ENCODE peak calls at places on chromosomes 11 and 22, in six cellular contexts. C is esophagus squamous epithelium, U is A549, S is heart left ventricle, J is H1, K is stomach. A is an unnamed sample.

GRCh38 chr22:45458532-45458931 is 44.2 kb upstream of the FBLN1 start:
- DNase-seq in C (no peak), U (no peak), S (no peak), J (no peak), K (no peak), A (no peak)

GRCh38 chr11:9772218-9772617 is 108.3 kb downstream of the SWAP70 start:
- DNase-seq in C (no peak), U (no peak), S (no peak), J (no peak), K (no peak), A (no peak)

GRCh38 chr22:46457502-46458488 is 79.6 kb downstream of the CELSR1 start:
- DNase-seq in C (no peak), U (no peak), S (no peak), J (no peak), K (no peak), A (no peak)

GRCh38 chr11:69339041-69339733 is 45.2 kb downstream of the MYEOV start:
- DNase-seq in C (no peak), U (no peak), S (no peak), J (no peak), K (peak; percentile 22), A (no peak)

GRCh38 chr22:30392661-30393321 is 4.0 kb upstream of the SEC14L2 start:
- DNase-seq in C (no peak), U (no peak), S (no peak), J (no peak), K (peak; percentile 32), A (no peak)

GRCh38 chr11:124670732-124671131 is 2.8 kb downstream of the SIAE start:
- DNase-seq in C (no peak), U (no peak), S (no peak), J (no peak), K (no peak), A (no peak)

GRCh38 chr22:43053176-43053575 is 36.0 kb downstream of the TTLL1 start:
- DNase-seq in C (no peak), U (no peak), S (no peak), J (no peak), K (no peak), A (no peak)

GRCh38 chr11:63866211-63866610 is 27.3 kb downstream of the MARK2 start:
- DNase-seq in C (no peak), U (no peak), S (no peak), J (no peak), K (peak; percentile 89), A (peak; percentile 46)

GRCh38 chr11:64093233-64094039 is 57.7 kb downstream of the FLRT1 start:
- DNase-seq in C (no peak), U (no peak), S (no peak), J (no peak), K (no peak), A (no peak)

GRCh38 chr11:75815345-75815983 is 454 bp downstream of the UVRAG start:
- DNase-seq in C (no peak), U (peak; percentile 58), S (peak; percentile 27), J (no peak), K (peak; percentile 47), A (no peak)

GRCh38 chr11:69908511-69909220 is 89.5 kb upstream of the FGF3 start:
- DNase-seq in C (no peak), U (no peak), S (no peak), J (no peak), K (no peak), A (no peak)

GRCh38 chr11:66051371-66051765 is 796 bp upstream of the SF3B2 start:
- DNase-seq in C (no peak), U (no peak), S (no peak), J (no peak), K (no peak), A (no peak)

GRCh38 chr22:22878211-22878570 is 9.4 kb upstream of the IGLL5 start:
- DNase-seq in C (no peak), U (no peak), S (no peak), J (no peak), K (no peak), A (no peak)

GRCh38 chr11:58629857-58630256 is 7.4 kb downstream of the CNTF start:
- DNase-seq in C (no peak), U (peak; percentile 31), S (no peak), J (no peak), K (no peak), A (no peak)

GRCh38 chr11:27673979-27674663 is 26.1 kb downstream of the BDNF start:
- DNase-seq in C (no peak), U (no peak), S (no peak), J (no peak), K (no peak), A (no peak)

GRCh38 chr22:43042101-43042780 is 27.3 kb upstream of the PACSIN2 start:
- DNase-seq in C (no peak), U (no peak), S (no peak), J (no peak), K (no peak), A (peak; percentile 27)

GRCh38 chr11:95156916-95157568 is 67.4 kb downstream of the ENDOD1 start:
- DNase-seq in C (no peak), U (no peak), S (peak; percentile 32), J (no peak), K (no peak), A (no peak)

GRCh38 chr22:48744283-48744641 is 1083.4 kb downstream of the BRD1 start:
- DNase-seq in C (no peak), U (no peak), S (no peak), J (no peak), K (peak; percentile 21), A (no peak)

GRCh38 chr11:2089536-2090165 is 49.5 kb downstream of the IGF2 start:
- DNase-seq in C (no peak), U (peak; percentile 70), S (no peak), J (no peak), K (peak; percentile 24), A (no peak)

GRCh38 chr22:44024288-44024908 is at the start of gene PARVB:
- DNase-seq in C (no peak), U (no peak), S (peak; percentile 46), J (no peak), K (no peak), A (no peak)

GRCh38 chr22:41523464-41524221 is 20.6 kb downstream of the POLR3H start:
- DNase-seq in C (no peak), U (no peak), S (no peak), J (no peak), K (peak; percentile 36), A (no peak)

GRCh38 chr22:37970864-37971263 is 13.5 kb downstream of the SOX10 start:
- DNase-seq in C (no peak), U (no peak), S (no peak), J (no peak), K (no peak), A (no peak)

GRCh38 chr22:42425337-42425988 is 6.7 kb downstream of the NFAM1 start:
- DNase-seq in C (no peak), U (no peak), S (no peak), J (no peak), K (no peak), A (no peak)

GRCh38 chr22:24875862-24876506 is 70.0 kb downstream of the SGSM1 start:
- DNase-seq in C (no peak), U (no peak), S (no peak), J (peak; percentile 38), K (no peak), A (no peak)

GRCh38 chr11:12118940-12119339 is 8.6 kb downstream of the MICAL2 start:
- DNase-seq in C (no peak), U (no peak), S (no peak), J (no peak), K (no peak), A (no peak)

GRCh38 chr11:12114487-12115033 is 4.2 kb downstream of the MICAL2 start:
- DNase-seq in C (no peak), U (no peak), S (peak; percentile 38), J (no peak), K (no peak), A (no peak)

GRCh38 chr11:12119502-12119901 is 9.1 kb downstream of the MICAL2 start:
- DNase-seq in C (no peak), U (no peak), S (no peak), J (no peak), K (no peak), A (no peak)

GRCh38 chr11:12117200-12117995 is 7.0 kb downstream of the MICAL2 start:
- DNase-seq in C (no peak), U (no peak), S (no peak), J (no peak), K (no peak), A (no peak)

GRCh38 chr11:12116425-12117032 is 6.1 kb downstream of the MICAL2 start:
- DNase-seq in C (no peak), U (no peak), S (no peak), J (no peak), K (no peak), A (no peak)
- H3K4me1 ChIP-seq in C (peaks cover 72% of the 10 kb centered on the region), U (peaks cover 45% of the 10 kb centered on the region), S (peaks cover 89% of the 10 kb centered on the region), J (no peaks in the 10 kb centered on the region), K (peaks cover 78% of the 10 kb centered on the region), A (peaks cover 30% of the 10 kb centered on the region)

DNA sequence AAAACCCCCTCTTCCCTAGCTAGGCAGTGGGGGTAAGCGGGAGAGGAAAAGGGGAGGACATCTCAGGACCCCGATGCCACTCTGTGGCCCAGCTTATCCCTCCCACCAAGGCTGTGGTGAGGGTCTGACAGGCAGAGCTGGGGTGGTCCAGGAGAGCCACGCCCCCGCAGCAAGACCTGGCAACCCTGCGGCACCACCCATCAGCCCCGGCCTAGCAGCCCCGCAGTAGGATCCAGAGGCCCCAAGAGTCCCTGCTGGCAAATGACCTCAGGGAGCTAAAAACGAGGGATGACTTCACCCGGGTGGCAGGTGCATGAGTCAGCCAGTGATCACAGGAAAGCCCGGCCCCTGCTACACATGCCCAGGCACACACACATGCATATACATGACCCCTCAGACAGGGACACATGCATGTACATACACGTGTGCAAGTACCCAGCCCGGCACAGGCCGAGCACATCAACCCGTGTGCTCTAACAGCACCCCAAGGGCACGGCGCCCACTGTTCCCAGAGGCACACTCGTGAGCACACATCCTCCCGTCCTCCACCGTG is 32.3 kb downstream of the ARVCF start:
- DNase-seq in C (no peak), U (peak; percentile 61), S (peak; percentile 80), J (no peak), K (no peak), A (peak; percentile 86)
- TF ChIP-seq POLR2A in C (no peak), U (no peak), S (no peak), J (no peak), K (no peak), A (peak; percentile 34)

GRCh38 chr22:40206561-40206960 is 28.8 kb downstream of the TNRC6B start:
- DNase-seq in C (no peak), U (no peak), S (no peak), J (no peak), K (no peak), A (no peak)
- H3K4me3 ChIP-seq in C (no peak overlapping the region), U (no peak overlapping the region), S (no peak overlapping the region), J (no peak overlapping the region), K (no peak overlapping the region), A (no peak overlapping the region)

GRCh38 chr11:43997022-43997665 is 50.6 kb upstream of the ACCSL start:
- DNase-seq in C (no peak), U (no peak), S (no peak), J (no peak), K (no peak), A (no peak)

GRCh38 chr11:43992138-43992537 is 49.7 kb downstream of the C11orf96 start:
- DNase-seq in C (no peak), U (no peak), S (no peak), J (no peak), K (no peak), A (no peak)

GRCh38 chr11:43989162-43989961 is 46.9 kb downstream of the C11orf96 start:
- DNase-seq in C (no peak), U (no peak), S (peak; percentile 62), J (no peak), K (no peak), A (no peak)

GRCh38 chr11:43996318-43996717 is 51.5 kb upstream of the ACCSL start:
- DNase-seq in C (no peak), U (no peak), S (no peak), J (no peak), K (no peak), A (no peak)

GRCh38 chr11:43992834-43993637 is 50.6 kb downstream of the C11orf96 start:
- DNase-seq in C (no peak), U (no peak), S (peak; percentile 37), J (no peak), K (no peak), A (peak; percentile 40)
- H3K4me1 ChIP-seq in C (peaks cover 28% of the 10 kb centered on the region), U (no peaks in the 10 kb centered on the region), S (peaks cover 39% of the 10 kb centered on the region), J (peaks cover 5% of the 10 kb centered on the region), K (peaks cover 34% of the 10 kb centered on the region), A (peaks cover 31% of the 10 kb centered on the region)